ENCODE peak calls at places on chromosomes 11 and 22, in six cellular contexts. O is posterior cingulate gyrus; V is activated CD4-positive, CD25-positive, alpha-beta regulatory T cell; H is lower leg skin; E is NCI-H510A treated with DMSO at 0.1 percent for 48 hours; W is NCI-H187. A is an unnamed sample.

GRCh38 chr11:41848349-41848748 is 388.9 kb upstream of the LRRC4C start:
- DNase-seq in H (no peak), W (no peak), E (no peak), V (no peak), O (no peak), A (no peak)

GRCh38 chr11:45176996-45177395 is 30.6 kb downstream of the PRDM11 start:
- DNase-seq in W (no peak), O (no peak), V (no peak), H (no peak), E (no peak), A (no peak)

GRCh38 chr11:32968541-32968940 is 47.1 kb upstream of the DEPDC7 start:
- DNase-seq in O (no peak), V (no peak), E (no peak), W (no peak), H (no peak), A (no peak)

GRCh38 chr11:16226245-16226644 is 130.1 kb downstream of the SOX6 start:
- DNase-seq in W (no peak), H (no peak), E (peak), O (no peak), V (no peak), A (no peak)

GRCh38 chr11:66413167-66413566 is 7.7 kb upstream of the NPAS4 start:
- DNase-seq in O (no peak), E (no peak), W (no peak), H (no peak), V (no peak), A (no peak)

GRCh38 chr22:19525116-19525660 is 978 bp upstream of the CLDN5 start:
- DNase-seq in O (no peak), V (no peak), W (no peak), H (no peak), E (no peak), A (no peak)

GRCh38 chr11:12552677-12553076 is 121.5 kb upstream of the TEAD1 start:
- DNase-seq in W (no peak), H (peak), E (no peak), O (no peak), V (no peak), A (no peak)

GRCh38 chr11:125022551-125022950 is 40.6 kb upstream of the SLC37A2 start:
- DNase-seq in E (no peak), W (no peak), O (no peak), H (no peak), V (no peak), A (no peak)

A was measured in frontal cortex.